ENCODE peak calls at places on chromosomes 4 and X, in six cellular contexts. L is left ventricle myocardium inferior; D is colonic mucosa; O is CD4-positive, alpha-beta T cell; R is A549; Z is GM23248. V is an unnamed sample.

GRCh38 chr4:110787781-110788180 is 164.9 kb upstream of the PITX2 start:
- DNase-seq in L (no peak), D (no peak), O (no peak), R (no peak), Z (peak; percentile 44), V (no peak)

GRCh38 chrX:74467656-74468055 is 46.4 kb downstream of the SLC16A2 start:
- DNase-seq in L (no peak), D (no peak), O (no peak), R (no peak), Z (no peak), V (no peak)

GRCh38 chr4:176451441-176451840 is 131.7 kb downstream of the SPCS3 start:
- DNase-seq in L (no peak), D (no peak), O (no peak), R (no peak), Z (no peak), V (no peak)

GRCh38 chr4:106038908-106039307 is 143.6 kb downstream of the NPNT start:
- DNase-seq in L (no peak), D (no peak), O (no peak), R (no peak), Z (no peak), V (no peak)

GRCh38 chr4:130233377-130234047 is 1137.6 kb downstream of the C4orf33 start:
- DNase-seq in L (no peak), D (no peak), O (no peak), R (no peak), Z (no peak), V (no peak)

GRCh38 chr4:169079942-169080827 is 70.1 kb upstream of the CBR4 start:
- DNase-seq in L (peak; percentile 57), D (peak; percentile 29), O (no peak), R (no peak), Z (peak; percentile 46), V (no peak)

GRCh38 chrX:123339201-123339905 is 155.3 kb downstream of the GRIA3 start:
- DNase-seq in L (no peak), D (no peak), O (no peak), R (no peak), Z (peak; percentile 85), V (peak; percentile 10)

GRCh38 chr4:159248383-159249178 is 145.7 kb downstream of the RAPGEF2 start:
- DNase-seq in L (no peak), D (no peak), O (no peak), R (no peak), Z (peak; percentile 83), V (no peak)

GRCh38 chr4:100087743-100088142 is 102.5 kb downstream of the DDIT4L start:
- DNase-seq in L (no peak), D (no peak), O (no peak), R (no peak), Z (peak; percentile 53), V (no peak)

GRCh38 chr4:24476209-24476781 is 108.1 kb downstream of the DHX15 start:
- DNase-seq in L (no peak), D (no peak), O (no peak), R (no peak), Z (peak; percentile 58), V (no peak)

GRCh38 chr4:72031868-72032619 is at the start of gene NPFFR2:
- DNase-seq in L (peak; percentile 15), D (no peak), O (no peak), R (no peak), Z (no peak), V (no peak)

GRCh38 chr4:129808242-129808641 is 712.3 kb downstream of the C4orf33 start:
- DNase-seq in L (no peak), D (no peak), O (no peak), R (no peak), Z (no peak), V (no peak)

GRCh38 chr4:122865421-122865820 is 38.8 kb downstream of the FGF2 start:
- DNase-seq in L (no peak), D (no peak), O (no peak), R (no peak), Z (no peak), V (no peak)

GRCh38 chr4:15907430-15907829 is 31.1 kb downstream of the FGFBP1 start:
- DNase-seq in L (no peak), D (no peak), O (no peak), R (no peak), Z (peak; percentile 13), V (no peak)
- H3K27ac ChIP-seq in L (no peak overlapping the region), D (no peak overlapping the region), O (no peak overlapping the region), R (peak overlapping the region; percentile 87), Z (no peak overlapping the region), V (peak overlapping the region; percentile 91)

GRCh38 chr4:151743128-151743854 is 17.5 kb downstream of the GATB start:
- DNase-seq in L (no peak), D (no peak), O (no peak), R (no peak), Z (peak; percentile 14), V (peak; percentile 6)
- H3K27ac ChIP-seq in L (no peak overlapping the region), D (no peak overlapping the region), O (no peak overlapping the region), R (no peak overlapping the region), Z (peak overlapping the region; percentile 78), V (peak overlapping the region; percentile 81)

DNA sequence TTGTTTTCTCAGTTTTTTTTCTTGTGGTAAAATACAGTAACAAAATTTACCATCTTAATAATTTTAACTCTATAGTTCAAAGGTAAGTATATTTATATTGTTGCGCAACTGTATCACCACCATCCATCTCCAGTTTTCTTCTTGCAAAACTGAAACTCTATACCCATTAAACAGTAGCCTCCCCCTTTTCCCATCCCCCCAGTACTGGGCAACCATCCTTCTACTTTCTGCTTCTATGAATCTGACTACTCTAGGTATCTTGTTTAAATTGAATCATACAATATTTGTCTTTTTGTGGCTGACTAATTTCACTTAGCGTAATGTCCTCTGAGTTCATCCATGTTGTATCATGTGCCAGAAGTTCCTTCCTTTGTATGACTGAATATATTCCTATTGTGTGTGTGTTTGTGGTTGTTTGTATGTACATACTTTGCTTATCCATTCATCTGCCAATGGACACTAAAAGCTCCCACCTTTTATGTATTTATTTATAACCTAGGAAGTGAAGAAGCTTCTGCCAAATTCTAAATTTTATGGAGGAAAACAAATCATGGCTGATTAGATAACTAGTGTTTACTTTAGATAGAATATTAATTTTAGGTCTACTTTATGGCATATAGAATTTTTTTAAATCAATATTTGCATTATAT is 10.0 kb downstream of the ABHD18 start:
- DNase-seq in L (no peak), D (no peak), O (no peak), R (peak; percentile 17), Z (no peak), V (peak; percentile 88)
- H3K27ac ChIP-seq in L (no peak overlapping the region), D (no peak overlapping the region), O (no peak overlapping the region), R (peak overlapping the region; percentile 78), Z (no peak overlapping the region), V (peak overlapping the region; percentile 60)

GRCh38 chr4:5749568-5749967 is 38.6 kb downstream of the EVC start:
- DNase-seq in L (no peak), D (no peak), O (no peak), R (no peak), Z (no peak), V (no peak)
- H3K27ac ChIP-seq in L (no peak overlapping the region), D (no peak overlapping the region), O (no peak overlapping the region), R (peak overlapping the region; percentile 35), Z (no peak overlapping the region), V (no peak overlapping the region)

GRCh38 chrX:118853596-118853995 is 30.0 kb downstream of the ZCCHC12 start:
- DNase-seq in L (no peak), D (no peak), O (no peak), R (no peak), Z (no peak), V (no peak)
- H3K27ac ChIP-seq in L (no peak overlapping the region), D (no peak overlapping the region), O (no peak overlapping the region), R (no peak overlapping the region), Z (no peak overlapping the region), V (no peak overlapping the region)

DNA sequence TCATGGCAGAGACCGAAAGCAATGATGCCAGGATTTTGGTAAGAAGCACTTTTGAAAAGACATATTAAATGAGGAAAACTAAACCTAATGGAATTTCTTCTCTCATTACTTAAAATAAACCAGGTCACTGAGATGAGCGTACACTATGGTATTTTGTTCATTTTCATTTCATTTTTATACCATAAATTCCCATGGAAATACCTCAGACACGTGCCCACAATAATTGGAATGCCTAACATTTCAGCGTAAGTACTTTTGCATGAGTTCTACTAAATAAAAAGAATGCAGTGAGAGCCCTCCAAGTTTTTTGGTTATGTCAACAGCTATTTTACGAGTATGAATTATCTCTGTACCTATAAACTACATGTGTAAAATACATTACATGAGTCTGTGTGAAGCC is 3.2 kb downstream of the CAMK2D start:
- DNase-seq in L (no peak), D (no peak), O (no peak), R (no peak), Z (peak; percentile 77), V (no peak)
- H3K27ac ChIP-seq in L (peak overlapping the region; percentile 99), D (no peak overlapping the region), O (no peak overlapping the region), R (no peak overlapping the region), Z (peak overlapping the region; percentile 96), V (no peak overlapping the region)

GRCh38 chr4:153499005-153499404 is 32.8 kb downstream of the TMEM131L start:
- DNase-seq in L (peak; percentile 24), D (no peak), O (no peak), R (no peak), Z (no peak), V (no peak)
- H3K27ac ChIP-seq in L (peak overlapping the region; percentile 73), D (peak overlapping the region; percentile 24), O (peak overlapping the region; percentile 90), R (no peak overlapping the region), Z (peak overlapping the region; percentile 56), V (no peak overlapping the region)

DNA sequence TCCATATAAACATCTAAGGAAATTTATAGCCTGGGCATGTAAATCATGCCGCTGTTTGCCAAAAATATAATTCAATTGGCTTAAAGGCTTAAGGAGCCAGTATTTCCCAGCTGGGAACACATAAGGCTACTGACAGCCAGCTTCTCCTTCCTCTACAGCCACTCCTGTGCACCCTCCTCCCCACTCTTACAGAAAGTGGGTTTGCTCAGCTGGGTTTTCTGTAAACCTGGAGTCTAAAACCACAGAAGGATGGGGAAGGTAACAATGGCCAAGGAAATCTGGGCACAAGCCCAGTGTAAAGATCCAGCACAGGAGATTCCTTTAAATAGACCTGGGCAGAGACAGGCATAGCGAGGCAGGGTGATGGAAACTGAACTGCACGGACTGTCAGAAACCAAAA is 18.5 kb downstream of the ACSL1 start:
- DNase-seq in L (no peak), D (no peak), O (no peak), R (no peak), Z (no peak), V (no peak)
- H3K27ac ChIP-seq in L (peak overlapping the region; percentile 95), D (no peak overlapping the region), O (no peak overlapping the region), R (no peak overlapping the region), Z (no peak overlapping the region), V (no peak overlapping the region)

GRCh38 chr4:136864580-136865185 is 667.6 kb downstream of the PCDH18 start:
- DNase-seq in L (no peak), D (peak; percentile 37), O (no peak), R (peak; percentile 1), Z (peak; percentile 80), V (peak; percentile 2)
- H3K27ac ChIP-seq in L (no peak overlapping the region), D (no peak overlapping the region), O (no peak overlapping the region), R (no peak overlapping the region), Z (no peak overlapping the region), V (no peak overlapping the region)